ENCODE peak calls at places on chromosomes 4 and X, in four cellular contexts. Q, I, G and S are unnamed samples.

GRCh38 chr4:170089274-170089742 is 448 bp downstream of the AADAT start:
- DNase-seq in Q (no peak), I (peak; percentile 10), G (peak; percentile 13), S (peak; percentile 17)

GRCh38 chrX:103063191-103063845 is 653 bp downstream of the BEX1 start:
- DNase-seq in Q (no peak), I (peak; percentile 9), G (no peak), S (peak; percentile 5)

GRCh38 chr4:185879666-185880312 is 67.8 kb upstream of the SORBS2 start:
- DNase-seq in Q (no peak), I (no peak), G (no peak), S (no peak)

GRCh38 chr4:173522160-173522873 is 7.7 kb downstream of the HAND2 start:
- DNase-seq in Q (no peak), I (peak; percentile 63), G (no peak), S (peak; percentile 75)

GRCh38 chr4:152644130-152644529 is 35.7 kb downstream of the TMEM154 start:
- DNase-seq in Q (no peak), I (no peak), G (no peak), S (no peak)

GRCh38 chrX:118727686-118728339 is 407 bp downstream of the IL13RA1 start:
- DNase-seq in Q (peak; percentile 11), I (no peak), G (peak; percentile 3), S (no peak)

GRCh38 chr4:153113061-153113837 is 91.0 kb upstream of the TRIM2 start:
- DNase-seq in Q (no peak), I (peak; percentile 70), G (no peak), S (peak; percentile 25)

GRCh38 chrX:70485466-70485865 is 40.8 kb downstream of the DLG3 start:
- DNase-seq in Q (peak; percentile 7), I (no peak), G (no peak), S (no peak)

GRCh38 chr4:67437974-67438713 is 107.2 kb downstream of the CENPC start:
- DNase-seq in Q (no peak), I (peak; percentile 48), G (no peak), S (peak; percentile 19)

GRCh38 chrX:102684772-102685520 is 27.3 kb upstream of the GPRASP2 start:
- DNase-seq in Q (no peak), I (no peak), G (no peak), S (no peak)

GRCh38 chrX:154368630-154369452 is 5.6 kb downstream of the FLNA start:
- DNase-seq in Q (peak; percentile 45), I (peak; percentile 87), G (no peak), S (peak; percentile 86)

GRCh38 chr4:123749408-123749807 is 352.8 kb downstream of the SPRY1 start:
- DNase-seq in Q (no peak), I (no peak), G (no peak), S (no peak)

GRCh38 chr4:174248407-174248806 is 35.1 kb downstream of the FBXO8 start:
- DNase-seq in Q (no peak), I (no peak), G (no peak), S (no peak)

GRCh38 chr4:137514401-137515116 is 17.7 kb downstream of the PCDH18 start:
- DNase-seq in Q (no peak), I (no peak), G (no peak), S (no peak)

GRCh38 chr4:109433281-109434006 is at the start of gene SEC24B:
- DNase-seq in Q (peak; percentile 90), I (peak; percentile 58), G (peak; percentile 69), S (peak; percentile 56)

GRCh38 chr4:2741626-2742025 is 14.5 kb downstream of the TNIP2 start:
- DNase-seq in Q (no peak), I (no peak), G (no peak), S (no peak)

GRCh38 chr4:65719635-65720034 is 49.3 kb upstream of the EPHA5 start:
- DNase-seq in Q (no peak), I (no peak), G (no peak), S (no peak)

GRCh38 chr4:110049951-110050925 is 137.6 kb downstream of the EGF start:
- DNase-seq in Q (peak; percentile 20), I (peak; percentile 24), G (peak; percentile 19), S (peak; percentile 14)

GRCh38 chr4:81255524-81255923 is 40.5 kb upstream of the PRKG2 start:
- DNase-seq in Q (no peak), I (peak; percentile 68), G (no peak), S (peak; percentile 58)

GRCh38 chrX:22666441-22666840 is 333.3 kb upstream of the DDX53 start:
- DNase-seq in Q (no peak), I (no peak), G (no peak), S (no peak)

GRCh38 chrX:86002076-86002896 is 45.1 kb downstream of the CHM start:
- DNase-seq in Q (no peak), I (no peak), G (no peak), S (no peak)

GRCh38 chr4:95318483-95318882 is 230.3 kb downstream of the UNC5C start:
- DNase-seq in Q (no peak), I (no peak), G (no peak), S (no peak)

GRCh38 chr4:8409271-8410065 is 31.1 kb downstream of the ACOX3 start:
- DNase-seq in Q (no peak), I (no peak), G (no peak), S (no peak)

GRCh38 chrX:154457491-154458115 is 478 bp upstream of the PLXNA3 start:
- DNase-seq in Q (no peak), I (no peak), G (no peak), S (no peak)

GRCh38 chrX:78650906-78651437 is 8.2 kb downstream of the RTL3 start:
- DNase-seq in Q (no peak), I (peak; percentile 27), G (no peak), S (no peak)